ENCODE peak calls at places on chromosomes 3 and 15, in four cellular contexts. N is astrocyte, W is T47D, O is mesendoderm. Y is an unnamed sample.

GRCh38 chr3:30248423-30248822 is 358.0 kb upstream of the TGFBR2 start:
- DNase-seq in O (no peak), W (no peak), N (no peak), Y (no peak)

GRCh38 chr3:142947352-142947751 is 16.1 kb downstream of the PAQR9 start:
- DNase-seq in O (peak), N (no peak), W (no peak), Y (no peak)

GRCh38 chr3:176663819-176664218 is 533.5 kb downstream of the TBL1XR1 start:
- DNase-seq in N (peak), O (peak), W (peak), Y (peak)

GRCh38 chr15:100515758-100516157 is 13.0 kb downstream of the CERS3 start:
- DNase-seq in W (no peak), N (no peak), O (no peak), Y (no peak)

GRCh38 chr3:120393252-120393651 is 44.1 kb upstream of the LRRC58 start:
- DNase-seq in O (no peak), W (no peak), N (no peak), Y (no peak)

GRCh38 chr15:31304736-31305365 is 21.8 kb upstream of the KLF13 start:
- DNase-seq in N (no peak), W (no peak), O (peak), Y (no peak)

GRCh38 chr3:99509224-99509623 is 129.2 kb upstream of the COL8A1 start:
- DNase-seq in O (no peak), W (no peak), N (peak), Y (peak)

GRCh38 chr3:192444791-192445106 is 282.6 kb downstream of the FGF12 start:
- DNase-seq in W (no peak), N (no peak), O (no peak), Y (no peak)

GRCh38 chr15:99732268-99732641 is 982 bp downstream of the LYSMD4 start:
- DNase-seq in O (no peak), W (no peak), N (peak), Y (no peak)

GRCh38 chr3:158801200-158801599 is 654 bp upstream of the MFSD1 start:
- DNase-seq in O (peak), N (no peak), W (no peak), Y (no peak)

GRCh38 chr3:134351421-134351820 is 22.8 kb downstream of the AMOTL2 start:
- DNase-seq in O (peak), W (no peak), N (no peak), Y (no peak)

GRCh38 chr3:119497824-119498187 is 541 bp upstream of the TIMMDC1 start:
- DNase-seq in O (peak), W (no peak), N (peak), Y (no peak)

GRCh38 chr15:32029409-32029861 is 880 bp upstream of the CHRNA7 start:
- DNase-seq in W (no peak), O (peak), N (no peak), Y (no peak)

GRCh38 chr15:75205064-75205395 is 3.3 kb downstream of the C15orf39 start:
- DNase-seq in W (no peak), N (no peak), O (no peak), Y (no peak)

GRCh38 chr3:141863497-141863896 is 12.9 kb upstream of the ATP1B3 start:
- DNase-seq in W (no peak), O (no peak), N (no peak), Y (no peak)

GRCh38 chr15:79824321-79824720 is 72.5 kb downstream of the MTHFS start:
- DNase-seq in N (no peak), O (peak), W (no peak), Y (no peak)

GRCh38 chr3:53156368-53156834 is 4.6 kb upstream of the PRKCD start:
- DNase-seq in O (peak), W (no peak), N (no peak), Y (no peak)

GRCh38 chr3:63975705-63976104 is 47.6 kb downstream of the PSMD6 start:
- DNase-seq in N (peak), O (no peak), W (no peak), Y (peak)

GRCh38 chr15:65077981-65078352 is 1.4 kb downstream of the KBTBD13 start:
- DNase-seq in N (no peak), O (peak), W (no peak), Y (no peak)

GRCh38 chr3:33202581-33203457 is 15.8 kb downstream of the SUSD5 start:
- DNase-seq in W (no peak), O (no peak), N (peak), Y (no peak)

GRCh38 chr15:49721091-49721490 is 100.2 kb downstream of the DTWD1 start:
- DNase-seq in O (no peak), N (no peak), W (no peak), Y (no peak)

GRCh38 chr3:159458010-159458409 is 530.6 kb upstream of the IL12A start:
- DNase-seq in O (peak), N (peak), W (peak), Y (peak)

GRCh38 chr3:177770821-177771220 is 573.5 kb upstream of the TBL1XR1 start:
- DNase-seq in W (no peak), O (no peak), N (peak), Y (peak)

GRCh38 chr3:42421818-42422796 is 11.7 kb upstream of the LYZL4 start:
- DNase-seq in N (no peak), O (no peak), W (no peak), Y (no peak)

GRCh38 chr3:122727279-122727678 is 46.6 kb downstream of the PARP14 start:
- DNase-seq in N (no peak), O (no peak), W (no peak), Y (no peak)

GRCh38 chr3:141959921-141960554 is 83.6 kb downstream of the ATP1B3 start:
- DNase-seq in O (no peak), W (no peak), N (peak), Y (peak)

GRCh38 chr3:66722675-66723074 is 221.9 kb upstream of the LRIG1 start:
- DNase-seq in W (no peak), O (peak), N (peak), Y (no peak)

GRCh38 chr3:119781330-119782198 is at the start of gene NR1I2:
- DNase-seq in W (no peak), O (no peak), N (no peak), Y (no peak)

GRCh38 chr3:188358787-188359493 is 205.0 kb downstream of the LPP start:
- DNase-seq in O (no peak), N (no peak), W (no peak), Y (no peak)

GRCh38 chr15:83364541-83364940 is 80.1 kb upstream of the BNC1 start:
- DNase-seq in N (no peak), W (no peak), O (no peak), Y (no peak)

GRCh38 chr3:50003216-50003615 is 63.3 kb downstream of the RBM6 start:
- DNase-seq in W (no peak), N (peak), O (no peak), Y (no peak)

GRCh38 chr3:128736598-128736997 is 10.6 kb downstream of the RAB7A start:
- DNase-seq in O (no peak), N (peak), W (no peak), Y (no peak)

GRCh38 chr3:123807820-123808219 is 76.3 kb downstream of the MYLK start:
- DNase-seq in O (peak), N (no peak), W (no peak), Y (no peak)

GRCh38 chr3:51721062-51721745 is 14.3 kb downstream of the GRM2 start:
- DNase-seq in O (no peak), N (no peak), W (no peak), Y (no peak)

GRCh38 chr15:68227806-68228142 is 1.8 kb downstream of the CLN6 start:
- DNase-seq in W (no peak), N (no peak), O (no peak), Y (no peak)